ENCODE peak calls at places on chromosomes 2 and 18, in six cellular contexts. One of them, this sample, is unnamed.

GRCh38 chr2:55099878-55100820 is 49.9 kb upstream of the RTN4 start:
- DNase-seq in activated effector memory CD4-positive, alpha-beta T cell treated with anti-CD3 and anti-CD28 coated beads, Interleukin-2, amount 50 U/mL, for 16 hours: no peak
- DNase-seq in ELF-1: no peak
- DNase-seq in retinal pigment epithelial cell: no peak
- DNase-seq in dorsolateral prefrontal cortex: no peak
- DNase-seq in nucleus accumbens: no peak
- DNase-seq in this sample: no peak

GRCh38 chr2:239133945-239134570 is 266.8 kb downstream of the HDAC4 start:
- DNase-seq in ELF-1: no peak
- DNase-seq in activated effector memory CD4-positive, alpha-beta T cell treated with anti-CD3 and anti-CD28 coated beads, Interleukin-2, amount 50 U/mL, for 16 hours: no peak
- DNase-seq in dorsolateral prefrontal cortex: no peak
- DNase-seq in nucleus accumbens: no peak
- DNase-seq in retinal pigment epithelial cell: no peak
- DNase-seq in this sample: no peak

GRCh38 chr2:16589465-16589864 is 76.2 kb downstream of the CYRIA start:
- DNase-seq in dorsolateral prefrontal cortex: no peak
- DNase-seq in retinal pigment epithelial cell: no peak
- DNase-seq in nucleus accumbens: no peak
- DNase-seq in activated effector memory CD4-positive, alpha-beta T cell treated with anti-CD3 and anti-CD28 coated beads, Interleukin-2, amount 50 U/mL, for 16 hours: no peak
- DNase-seq in ELF-1: no peak
- DNase-seq in this sample: no peak

GRCh38 chr2:96663829-96664228 is 21.3 kb downstream of the FER1L5 start:
- DNase-seq in dorsolateral prefrontal cortex: no peak
- DNase-seq in activated effector memory CD4-positive, alpha-beta T cell treated with anti-CD3 and anti-CD28 coated beads, Interleukin-2, amount 50 U/mL, for 16 hours: no peak
- DNase-seq in nucleus accumbens: no peak
- DNase-seq in ELF-1: no peak
- DNase-seq in retinal pigment epithelial cell: no peak
- DNase-seq in this sample: no peak

GRCh38 chr2:169221745-169222369 is 140.5 kb downstream of the LRP2 start:
- DNase-seq in retinal pigment epithelial cell: no peak
- DNase-seq in dorsolateral prefrontal cortex: no peak
- DNase-seq in activated effector memory CD4-positive, alpha-beta T cell treated with anti-CD3 and anti-CD28 coated beads, Interleukin-2, amount 50 U/mL, for 16 hours: no peak
- DNase-seq in ELF-1: no peak
- DNase-seq in nucleus accumbens: no peak
- DNase-seq in this sample: no peak

GRCh38 chr18:774811-775210 is 37.2 kb downstream of the YES1 start:
- DNase-seq in activated effector memory CD4-positive, alpha-beta T cell treated with anti-CD3 and anti-CD28 coated beads, Interleukin-2, amount 50 U/mL, for 16 hours: no peak
- DNase-seq in retinal pigment epithelial cell: no peak
- DNase-seq in ELF-1: no peak
- DNase-seq in dorsolateral prefrontal cortex: no peak
- DNase-seq in nucleus accumbens: no peak
- DNase-seq in this sample: no peak

GRCh38 chr18:39462436-39462835 is 1896.8 kb upstream of the CELF4 start:
- DNase-seq in retinal pigment epithelial cell: no peak
- DNase-seq in dorsolateral prefrontal cortex: no peak
- DNase-seq in activated effector memory CD4-positive, alpha-beta T cell treated with anti-CD3 and anti-CD28 coated beads, Interleukin-2, amount 50 U/mL, for 16 hours: no peak
- DNase-seq in ELF-1: no peak
- DNase-seq in nucleus accumbens: no peak
- DNase-seq in this sample: no peak

GRCh38 chr2:104846955-104847820 is 6.7 kb upstream of the POU3F3 start:
- DNase-seq in activated effector memory CD4-positive, alpha-beta T cell treated with anti-CD3 and anti-CD28 coated beads, Interleukin-2, amount 50 U/mL, for 16 hours: no peak
- DNase-seq in retinal pigment epithelial cell: no peak
- DNase-seq in dorsolateral prefrontal cortex: no peak
- DNase-seq in nucleus accumbens: no peak
- DNase-seq in ELF-1: no peak
- DNase-seq in this sample: no peak

GRCh38 chr2:176554107-176555048 is 285.1 kb downstream of the MTX2 start:
- DNase-seq in nucleus accumbens: no peak
- DNase-seq in ELF-1: peak
- DNase-seq in dorsolateral prefrontal cortex: no peak
- DNase-seq in retinal pigment epithelial cell: no peak
- DNase-seq in activated effector memory CD4-positive, alpha-beta T cell treated with anti-CD3 and anti-CD28 coated beads, Interleukin-2, amount 50 U/mL, for 16 hours: no peak
- DNase-seq in this sample: no peak

GRCh38 chr18:5515007-5515744 is 28.6 kb downstream of the EPB41L3 start:
- DNase-seq in nucleus accumbens: no peak
- DNase-seq in ELF-1: no peak
- DNase-seq in retinal pigment epithelial cell: no peak
- DNase-seq in activated effector memory CD4-positive, alpha-beta T cell treated with anti-CD3 and anti-CD28 coated beads, Interleukin-2, amount 50 U/mL, for 16 hours: no peak
- DNase-seq in dorsolateral prefrontal cortex: no peak
- DNase-seq in this sample: no peak

GRCh38 chr2:238910751-238911351 is 63.0 kb downstream of the TWIST2 start:
- DNase-seq in retinal pigment epithelial cell: no peak
- DNase-seq in ELF-1: no peak
- DNase-seq in nucleus accumbens: no peak
- DNase-seq in activated effector memory CD4-positive, alpha-beta T cell treated with anti-CD3 and anti-CD28 coated beads, Interleukin-2, amount 50 U/mL, for 16 hours: peak
- DNase-seq in dorsolateral prefrontal cortex: peak
- DNase-seq in this sample: no peak

GRCh38 chr2:214035921-214036320 is 374.9 kb upstream of the VWC2L start:
- DNase-seq in ELF-1: no peak
- DNase-seq in nucleus accumbens: no peak
- DNase-seq in dorsolateral prefrontal cortex: no peak
- DNase-seq in retinal pigment epithelial cell: no peak
- DNase-seq in activated effector memory CD4-positive, alpha-beta T cell treated with anti-CD3 and anti-CD28 coated beads, Interleukin-2, amount 50 U/mL, for 16 hours: no peak
- DNase-seq in this sample: no peak

This sample was measured in Right ventricle myocardium inferior.